ENCODE peak calls at places on chromosomes 12 and 14, in eight cellular contexts. One of them, this sample, is unnamed.

GRCh38 chr12:103586791-103587370 is at the start of gene STAB2:
- DNase-seq in HFF-Myc: no peak
- DNase-seq in tibial artery: no peak
- DNase-seq in left lung: no peak
- DNase-seq in upper lobe of left lung: no peak
- DNase-seq in A673: no peak
- DNase-seq in psoas muscle: no peak
- DNase-seq in activated B cell treated with CpG ODN at 0.5 μM for 24 hours: no peak
- DNase-seq in this sample: no peak

GRCh38 chr14:45698462-45699134 is 445.6 kb upstream of the MIS18BP1 start:
- DNase-seq in A673: no peak
- DNase-seq in activated B cell treated with CpG ODN at 0.5 μM for 24 hours: no peak
- DNase-seq in left lung: no peak
- DNase-seq in tibial artery: no peak
- DNase-seq in psoas muscle: no peak
- DNase-seq in HFF-Myc: no peak
- DNase-seq in upper lobe of left lung: peak
- DNase-seq in this sample: no peak

GRCh38 chr12:23556661-23557060 is 392.8 kb downstream of the SOX5 start:
- DNase-seq in upper lobe of left lung: no peak
- DNase-seq in psoas muscle: no peak
- DNase-seq in HFF-Myc: no peak
- DNase-seq in A673: no peak
- DNase-seq in left lung: no peak
- DNase-seq in activated B cell treated with CpG ODN at 0.5 μM for 24 hours: no peak
- DNase-seq in tibial artery: no peak
- DNase-seq in this sample: no peak

GRCh38 chr14:39763402-39763890 is 331.2 kb upstream of the FBXO33 start:
- DNase-seq in psoas muscle: no peak
- DNase-seq in tibial artery: no peak
- DNase-seq in HFF-Myc: no peak
- DNase-seq in A673: no peak
- DNase-seq in activated B cell treated with CpG ODN at 0.5 μM for 24 hours: no peak
- DNase-seq in left lung: no peak
- DNase-seq in upper lobe of left lung: no peak
- DNase-seq in this sample: no peak

GRCh38 chr12:103181366-103182152 is 224.1 kb downstream of the ASCL1 start:
- DNase-seq in tibial artery: no peak
- DNase-seq in HFF-Myc: no peak
- DNase-seq in psoas muscle: no peak
- DNase-seq in left lung: no peak
- DNase-seq in upper lobe of left lung: no peak
- DNase-seq in A673: no peak
- DNase-seq in activated B cell treated with CpG ODN at 0.5 μM for 24 hours: no peak
- DNase-seq in this sample: no peak

GRCh38 chr12:123150273-123150803 is 552 bp downstream of the PITPNM2 start:
- DNase-seq in tibial artery: no peak
- DNase-seq in left lung: no peak
- DNase-seq in upper lobe of left lung: no peak
- DNase-seq in HFF-Myc: no peak
- DNase-seq in A673: peak
- DNase-seq in psoas muscle: peak
- DNase-seq in activated B cell treated with CpG ODN at 0.5 μM for 24 hours: peak
- DNase-seq in this sample: no peak

GRCh38 chr12:41907036-41907435 is 237.6 kb downstream of the GXYLT1 start:
- DNase-seq in left lung: no peak
- DNase-seq in activated B cell treated with CpG ODN at 0.5 μM for 24 hours: no peak
- DNase-seq in A673: no peak
- DNase-seq in HFF-Myc: no peak
- DNase-seq in upper lobe of left lung: no peak
- DNase-seq in tibial artery: no peak
- DNase-seq in psoas muscle: no peak
- DNase-seq in this sample: no peak

GRCh38 chr12:47889040-47889439 is 15.8 kb downstream of the VDR start:
- DNase-seq in HFF-Myc: no peak
- DNase-seq in left lung: peak
- DNase-seq in tibial artery: no peak
- DNase-seq in A673: no peak
- DNase-seq in upper lobe of left lung: peak
- DNase-seq in psoas muscle: no peak
- DNase-seq in activated B cell treated with CpG ODN at 0.5 μM for 24 hours: no peak
- DNase-seq in this sample: no peak

GRCh38 chr14:79555429-79555828 is 655.9 kb downstream of the DIO2 start:
- DNase-seq in tibial artery: no peak
- DNase-seq in upper lobe of left lung: no peak
- DNase-seq in psoas muscle: no peak
- DNase-seq in HFF-Myc: no peak
- DNase-seq in left lung: no peak
- DNase-seq in A673: no peak
- DNase-seq in activated B cell treated with CpG ODN at 0.5 μM for 24 hours: no peak
- DNase-seq in this sample: no peak

DNA sequence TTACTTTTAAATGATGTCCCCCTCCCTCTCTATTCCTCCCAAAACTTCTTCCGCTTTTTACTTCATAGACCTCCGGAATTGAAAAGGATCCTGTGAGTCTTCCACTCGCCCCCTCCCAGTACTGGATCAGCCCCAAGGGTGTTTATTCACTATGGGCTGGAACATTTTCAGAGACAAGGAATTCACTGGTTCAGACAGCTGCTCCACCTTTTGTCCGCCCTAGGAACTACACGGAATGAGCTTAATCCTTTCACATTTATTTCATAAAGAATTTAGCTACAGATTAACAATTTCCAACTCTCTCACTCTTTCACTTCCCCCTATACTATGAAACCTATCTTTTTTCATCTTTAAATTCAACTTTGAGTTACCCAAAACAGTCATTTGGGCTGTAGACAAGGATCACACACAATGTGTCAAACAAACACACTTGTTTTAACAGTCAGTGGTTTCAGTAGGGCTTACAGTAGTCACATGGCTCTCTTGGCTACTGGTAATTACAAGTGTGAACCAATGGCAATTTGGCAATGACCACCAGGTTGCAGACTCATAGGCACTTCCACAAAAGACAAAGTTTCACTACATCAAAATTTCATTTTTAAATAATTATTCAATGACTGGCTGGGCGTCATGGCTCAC is 20.6 kb downstream of the CNIH1 start:
- DNase-seq in activated B cell treated with CpG ODN at 0.5 μM for 24 hours: no peak
- DNase-seq in tibial artery: peak
- DNase-seq in psoas muscle: no peak
- DNase-seq in HFF-Myc: no peak
- DNase-seq in left lung: no peak
- DNase-seq in upper lobe of left lung: no peak
- DNase-seq in A673: peak
- DNase-seq in this sample: no peak
- TF ChIP-seq CTCF in activated B cell treated with CpG ODN at 0.5 μM for 24 hours: no peak
- TF ChIP-seq CTCF in tibial artery: peak
- TF ChIP-seq CTCF in psoas muscle: peak
- TF ChIP-seq CTCF in HFF-Myc: peak
- TF ChIP-seq CTCF in left lung: peak
- TF ChIP-seq CTCF in upper lobe of left lung: peak
- TF ChIP-seq CTCF in A673: peak
- TF ChIP-seq CTCF in this sample: peak

DNA sequence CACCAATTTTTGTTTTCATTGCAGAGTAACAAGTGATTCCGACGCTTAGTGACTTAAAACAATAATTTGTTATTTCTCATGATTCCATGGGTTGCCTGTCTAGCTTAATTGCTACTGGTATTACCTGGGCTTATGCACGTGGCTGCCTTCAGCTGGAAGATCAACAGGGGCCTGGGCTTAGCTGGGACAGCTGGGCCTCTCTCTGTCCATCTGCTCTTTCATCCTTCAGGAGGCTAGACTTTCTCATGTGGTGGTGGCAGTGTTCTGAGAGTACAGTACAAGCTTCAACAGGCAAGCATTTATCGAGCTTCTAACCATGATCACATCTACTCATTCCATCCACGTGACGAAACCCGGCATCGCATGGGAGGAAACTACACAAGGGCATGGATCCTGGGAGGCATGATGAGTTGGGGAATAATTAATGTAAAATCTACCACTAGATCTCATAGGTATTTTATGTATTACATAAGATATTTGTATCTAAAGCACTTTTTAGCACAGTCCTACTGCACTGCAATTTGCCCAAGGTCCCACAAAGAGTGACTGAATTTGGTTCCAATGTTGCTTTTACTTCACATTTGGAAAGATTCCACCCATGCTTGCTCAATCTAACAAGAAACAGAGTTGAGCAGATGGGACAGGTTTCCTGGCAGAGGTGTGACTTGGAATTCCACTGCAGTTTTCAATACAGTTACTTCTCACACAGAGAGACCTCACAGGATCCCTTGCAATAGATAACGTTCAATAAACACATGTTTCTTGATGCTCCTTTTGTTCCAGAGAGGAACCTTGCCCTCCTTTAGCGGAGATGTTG is 153.1 kb upstream of the FRMD6 start:
- DNase-seq in upper lobe of left lung: no peak
- DNase-seq in activated B cell treated with CpG ODN at 0.5 μM for 24 hours: no peak
- DNase-seq in left lung: no peak
- DNase-seq in A673: no peak
- DNase-seq in tibial artery: no peak
- DNase-seq in HFF-Myc: no peak
- DNase-seq in psoas muscle: no peak
- DNase-seq in this sample: no peak
- TF ChIP-seq CTCF in upper lobe of left lung: no peak
- TF ChIP-seq CTCF in activated B cell treated with CpG ODN at 0.5 μM for 24 hours: no peak
- TF ChIP-seq CTCF in left lung: no peak
- TF ChIP-seq CTCF in A673: no peak
- TF ChIP-seq CTCF in tibial artery: no peak
- TF ChIP-seq CTCF in HFF-Myc: no peak
- TF ChIP-seq CTCF in psoas muscle: no peak
- TF ChIP-seq CTCF in this sample: no peak

GRCh38 chr12:110071967-110072366 is 23.6 kb upstream of the C12orf76 start:
- DNase-seq in psoas muscle: no peak
- DNase-seq in upper lobe of left lung: no peak
- DNase-seq in activated B cell treated with CpG ODN at 0.5 μM for 24 hours: no peak
- DNase-seq in A673: no peak
- DNase-seq in tibial artery: no peak
- DNase-seq in HFF-Myc: no peak
- DNase-seq in left lung: no peak
- DNase-seq in this sample: no peak

GRCh38 chr12:110071504-110071903 is 23.2 kb upstream of the C12orf76 start:
- DNase-seq in upper lobe of left lung: no peak
- DNase-seq in psoas muscle: no peak
- DNase-seq in A673: no peak
- DNase-seq in activated B cell treated with CpG ODN at 0.5 μM for 24 hours: no peak
- DNase-seq in HFF-Myc: no peak
- DNase-seq in left lung: no peak
- DNase-seq in tibial artery: no peak
- DNase-seq in this sample: no peak

GRCh38 chr12:110068654-110069053 is 20.3 kb upstream of the C12orf76 start:
- DNase-seq in left lung: no peak
- DNase-seq in psoas muscle: no peak
- DNase-seq in upper lobe of left lung: no peak
- DNase-seq in A673: no peak
- DNase-seq in tibial artery: no peak
- DNase-seq in HFF-Myc: no peak
- DNase-seq in activated B cell treated with CpG ODN at 0.5 μM for 24 hours: no peak
- DNase-seq in this sample: no peak

GRCh38 chr12:110065540-110065939 is 17.2 kb upstream of the C12orf76 start:
- DNase-seq in activated B cell treated with CpG ODN at 0.5 μM for 24 hours: no peak
- DNase-seq in psoas muscle: no peak
- DNase-seq in tibial artery: no peak
- DNase-seq in upper lobe of left lung: no peak
- DNase-seq in left lung: no peak
- DNase-seq in A673: no peak
- DNase-seq in HFF-Myc: no peak
- DNase-seq in this sample: no peak

DNA sequence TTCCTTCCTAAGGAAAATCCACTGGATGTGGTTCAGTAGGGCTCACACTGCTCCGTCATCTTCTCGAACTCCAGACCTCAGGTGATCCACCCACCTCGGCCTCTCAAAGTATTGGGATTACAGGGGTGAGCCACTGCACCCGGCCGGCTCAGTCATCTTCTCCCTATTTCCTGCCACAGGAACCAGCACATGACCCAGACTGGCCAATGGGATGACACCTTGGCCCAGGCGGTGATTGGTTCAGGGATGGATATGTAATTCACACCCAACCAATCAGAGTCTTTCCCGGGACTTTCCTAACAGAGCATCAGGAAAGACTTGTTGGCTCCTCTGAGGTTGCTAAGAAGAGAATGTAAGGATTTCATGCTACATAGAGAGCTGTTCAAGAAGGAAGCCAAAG is 19.2 kb upstream of the C12orf76 start:
- DNase-seq in upper lobe of left lung: no peak
- DNase-seq in A673: peak
- DNase-seq in HFF-Myc: no peak
- DNase-seq in activated B cell treated with CpG ODN at 0.5 μM for 24 hours: no peak
- DNase-seq in psoas muscle: no peak
- DNase-seq in left lung: no peak
- DNase-seq in tibial artery: no peak
- DNase-seq in this sample: no peak
- TF ChIP-seq CTCF in upper lobe of left lung: no peak
- TF ChIP-seq CTCF in A673: no peak
- TF ChIP-seq CTCF in HFF-Myc: no peak
- TF ChIP-seq CTCF in activated B cell treated with CpG ODN at 0.5 μM for 24 hours: no peak
- TF ChIP-seq CTCF in psoas muscle: no peak
- TF ChIP-seq CTCF in left lung: no peak
- TF ChIP-seq CTCF in tibial artery: no peak
- TF ChIP-seq CTCF in this sample: no peak

GRCh38 chr14:75522224-75522764 is at the start of gene BATF:
- DNase-seq in HFF-Myc: no peak
- DNase-seq in upper lobe of left lung: peak
- DNase-seq in activated B cell treated with CpG ODN at 0.5 μM for 24 hours: peak
- DNase-seq in A673: no peak
- DNase-seq in tibial artery: peak
- DNase-seq in left lung: peak
- DNase-seq in psoas muscle: no peak
- DNase-seq in this sample: no peak

GRCh38 chr14:75523771-75524171 is 1.5 kb downstream of the BATF start:
- DNase-seq in left lung: no peak
- DNase-seq in tibial artery: no peak
- DNase-seq in activated B cell treated with CpG ODN at 0.5 μM for 24 hours: no peak
- DNase-seq in upper lobe of left lung: peak
- DNase-seq in psoas muscle: no peak
- DNase-seq in HFF-Myc: no peak
- DNase-seq in A673: no peak
- DNase-seq in this sample: no peak

GRCh38 chr14:75520852-75521251 is 1.4 kb upstream of the BATF start:
- DNase-seq in activated B cell treated with CpG ODN at 0.5 μM for 24 hours: no peak
- DNase-seq in tibial artery: no peak
- DNase-seq in upper lobe of left lung: no peak
- DNase-seq in psoas muscle: no peak
- DNase-seq in left lung: no peak
- DNase-seq in A673: no peak
- DNase-seq in HFF-Myc: no peak
- DNase-seq in this sample: no peak

GRCh38 chr14:75521415-75522199 is 662 bp upstream of the BATF start:
- DNase-seq in upper lobe of left lung: no peak
- DNase-seq in activated B cell treated with CpG ODN at 0.5 μM for 24 hours: no peak
- DNase-seq in A673: no peak
- DNase-seq in psoas muscle: no peak
- DNase-seq in left lung: no peak
- DNase-seq in HFF-Myc: no peak
- DNase-seq in tibial artery: no peak
- DNase-seq in this sample: no peak

DNA sequence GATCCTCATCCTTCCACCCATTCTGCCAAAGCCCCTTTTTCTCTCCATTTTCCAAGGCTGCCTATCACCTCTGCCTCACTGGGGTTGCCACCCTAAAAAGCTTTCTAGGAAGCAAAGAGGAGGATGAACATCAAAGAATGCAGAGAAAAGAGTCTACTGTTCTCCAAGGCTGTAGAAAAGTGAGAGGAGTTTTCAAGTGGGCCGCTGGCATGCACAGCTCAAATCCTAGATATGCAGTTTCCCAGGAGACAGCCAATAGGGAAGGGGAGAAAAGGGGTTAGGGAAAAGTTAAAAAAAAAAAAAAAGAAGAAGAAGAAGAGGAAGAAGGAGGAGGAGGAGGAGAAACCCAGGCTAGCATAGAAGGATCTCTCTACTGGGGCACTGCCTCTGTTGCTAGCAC is 650 bp downstream of the BATF start:
- DNase-seq in A673: no peak
- DNase-seq in psoas muscle: no peak
- DNase-seq in tibial artery: no peak
- DNase-seq in upper lobe of left lung: no peak
- DNase-seq in HFF-Myc: no peak
- DNase-seq in left lung: no peak
- DNase-seq in activated B cell treated with CpG ODN at 0.5 μM for 24 hours: no peak
- DNase-seq in this sample: no peak
- TF ChIP-seq CTCF in A673: no peak
- TF ChIP-seq CTCF in psoas muscle: no peak
- TF ChIP-seq CTCF in tibial artery: no peak
- TF ChIP-seq CTCF in upper lobe of left lung: no peak
- TF ChIP-seq CTCF in HFF-Myc: no peak
- TF ChIP-seq CTCF in left lung: no peak
- TF ChIP-seq CTCF in activated B cell treated with CpG ODN at 0.5 μM for 24 hours: no peak
- TF ChIP-seq CTCF in this sample: no peak

This sample was measured in AG09319.